ENCODE peak calls at places on chromosomes 12 and 14, in six cellular contexts. One of them, this sample, is unnamed.

GRCh38 chr14:51901475-51902024 is 41.1 kb downstream of the GNG2 start:
- DNase-seq in cardiac muscle cell: no peak
- DNase-seq in ovary: no peak
- DNase-seq in RWPE2: no peak
- DNase-seq in progenitor cell of endocrine pancreas: no peak
- DNase-seq in HCT116: no peak
- DNase-seq in this sample: no peak

GRCh38 chr12:57089259-57090245 is 638 bp downstream of the NAB2 start:
- DNase-seq in cardiac muscle cell: peak
- DNase-seq in ovary: peak
- DNase-seq in RWPE2: no peak
- DNase-seq in progenitor cell of endocrine pancreas: no peak
- DNase-seq in HCT116: no peak
- DNase-seq in this sample: no peak

GRCh38 chr12:103470664-103471063 is 25.1 kb downstream of the C12orf42 start:
- DNase-seq in cardiac muscle cell: no peak
- DNase-seq in ovary: no peak
- DNase-seq in RWPE2: no peak
- DNase-seq in progenitor cell of endocrine pancreas: no peak
- DNase-seq in HCT116: no peak
- DNase-seq in this sample: no peak

GRCh38 chr12:106840217-106840616 is 65.7 kb downstream of the RIC8B start:
- DNase-seq in cardiac muscle cell: peak
- DNase-seq in ovary: no peak
- DNase-seq in RWPE2: no peak
- DNase-seq in progenitor cell of endocrine pancreas: no peak
- DNase-seq in HCT116: no peak
- DNase-seq in this sample: no peak

GRCh38 chr12:132316497-132317232 is 12.7 kb downstream of the GALNT9 start:
- DNase-seq in cardiac muscle cell: no peak
- DNase-seq in ovary: no peak
- DNase-seq in RWPE2: peak
- DNase-seq in progenitor cell of endocrine pancreas: no peak
- DNase-seq in HCT116: no peak
- DNase-seq in this sample: no peak

GRCh38 chr12:28759334-28759733 is 389.7 kb upstream of the FAR2 start:
- DNase-seq in cardiac muscle cell: no peak
- DNase-seq in ovary: no peak
- DNase-seq in RWPE2: no peak
- DNase-seq in progenitor cell of endocrine pancreas: no peak
- DNase-seq in HCT116: no peak
- DNase-seq in this sample: no peak

GRCh38 chr14:29687071-29687765 is 240.4 kb downstream of the PRKD1 start:
- DNase-seq in cardiac muscle cell: no peak
- DNase-seq in ovary: peak
- DNase-seq in RWPE2: no peak
- DNase-seq in progenitor cell of endocrine pancreas: no peak
- DNase-seq in HCT116: no peak
- DNase-seq in this sample: no peak

GRCh38 chr14:35927727-35928126 is 101.6 kb downstream of the BRMS1L start:
- DNase-seq in cardiac muscle cell: no peak
- DNase-seq in ovary: no peak
- DNase-seq in RWPE2: no peak
- DNase-seq in progenitor cell of endocrine pancreas: no peak
- DNase-seq in HCT116: no peak
- DNase-seq in this sample: no peak

GRCh38 chr12:100651694-100652093 is 78.2 kb downstream of the GAS2L3 start:
- DNase-seq in cardiac muscle cell: no peak
- DNase-seq in ovary: no peak
- DNase-seq in RWPE2: no peak
- DNase-seq in progenitor cell of endocrine pancreas: no peak
- DNase-seq in HCT116: no peak
- DNase-seq in this sample: no peak

GRCh38 chr14:58275527-58276190 is 22.7 kb upstream of the ARID4A start:
- DNase-seq in cardiac muscle cell: no peak
- DNase-seq in ovary: no peak
- DNase-seq in RWPE2: no peak
- DNase-seq in progenitor cell of endocrine pancreas: no peak
- DNase-seq in HCT116: no peak
- DNase-seq in this sample: no peak

GRCh38 chr14:58270628-58271027 is 26.0 kb downstream of the PSMA3 start:
- DNase-seq in cardiac muscle cell: no peak
- DNase-seq in ovary: no peak
- DNase-seq in RWPE2: no peak
- DNase-seq in progenitor cell of endocrine pancreas: no peak
- DNase-seq in HCT116: no peak
- DNase-seq in this sample: no peak

GRCh38 chr14:58278177-58278576 is 20.2 kb upstream of the ARID4A start:
- DNase-seq in cardiac muscle cell: no peak
- DNase-seq in ovary: no peak
- DNase-seq in RWPE2: no peak
- DNase-seq in progenitor cell of endocrine pancreas: no peak
- DNase-seq in HCT116: no peak
- DNase-seq in this sample: no peak

GRCh38 chr14:58276208-58276607 is 22.1 kb upstream of the ARID4A start:
- DNase-seq in cardiac muscle cell: no peak
- DNase-seq in ovary: no peak
- DNase-seq in RWPE2: no peak
- DNase-seq in progenitor cell of endocrine pancreas: no peak
- DNase-seq in HCT116: no peak
- DNase-seq in this sample: no peak

DNA sequence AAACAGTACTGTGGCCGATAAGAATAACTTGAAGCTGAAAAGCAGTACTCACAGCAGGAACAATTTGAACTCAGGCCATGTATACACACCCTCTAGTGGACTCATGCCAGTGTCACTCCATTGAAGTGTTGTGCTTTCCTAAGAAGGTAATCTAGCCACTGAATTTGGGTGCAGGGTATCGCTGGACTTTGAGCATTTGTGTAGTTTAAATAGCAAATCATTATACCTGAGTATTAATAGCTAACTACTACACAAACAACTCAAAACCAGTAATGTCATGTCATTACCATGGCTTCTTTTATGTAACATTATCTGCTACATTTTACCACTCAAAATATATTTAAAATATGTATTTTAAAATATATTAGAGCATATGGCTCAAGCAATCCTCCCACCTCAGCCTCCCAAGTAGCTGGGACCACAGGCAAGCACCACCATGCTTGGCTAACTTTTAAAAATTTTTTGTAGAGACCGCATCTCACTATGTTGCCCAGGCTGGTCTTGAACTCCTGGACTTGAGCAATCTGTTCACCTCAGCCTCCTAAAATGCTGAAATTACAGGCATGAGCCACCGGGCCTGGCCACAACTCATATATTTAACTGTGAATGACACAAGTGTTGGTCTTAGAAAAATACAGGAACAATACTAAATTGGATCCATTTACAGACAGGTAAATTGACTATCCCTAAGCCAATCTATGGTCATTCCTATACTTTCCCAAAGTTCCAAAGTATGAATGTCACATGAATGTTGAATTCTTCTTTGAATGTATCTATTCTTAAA is 25.6 kb upstream of the ARID4A start:
- DNase-seq in cardiac muscle cell: no peak
- DNase-seq in ovary: no peak
- DNase-seq in RWPE2: no peak
- DNase-seq in progenitor cell of endocrine pancreas: no peak
- DNase-seq in HCT116: no peak
- DNase-seq in this sample: no peak
- TF ChIP-seq CTCF in cardiac muscle cell: no peak
- TF ChIP-seq CTCF in ovary: no peak
- TF ChIP-seq CTCF in RWPE2: peak
- TF ChIP-seq CTCF in progenitor cell of endocrine pancreas: peak
- TF ChIP-seq CTCF in HCT116: no peak
- TF ChIP-seq CTCF in this sample: peak

GRCh38 chr14:45678163-45678562 is 425.2 kb upstream of the MIS18BP1 start:
- DNase-seq in cardiac muscle cell: no peak
- DNase-seq in ovary: no peak
- DNase-seq in RWPE2: no peak
- DNase-seq in progenitor cell of endocrine pancreas: no peak
- DNase-seq in HCT116: no peak
- DNase-seq in this sample: no peak
- TF ChIP-seq CTCF in cardiac muscle cell: no peak
- TF ChIP-seq CTCF in ovary: no peak
- TF ChIP-seq CTCF in RWPE2: peak
- TF ChIP-seq CTCF in progenitor cell of endocrine pancreas: no peak
- TF ChIP-seq CTCF in HCT116: no peak
- TF ChIP-seq CTCF in this sample: peak

GRCh38 chr12:11026118-11026517 is 3.7 kb upstream of the TAS2R19 start:
- DNase-seq in cardiac muscle cell: no peak
- DNase-seq in ovary: no peak
- DNase-seq in RWPE2: no peak
- DNase-seq in progenitor cell of endocrine pancreas: no peak
- DNase-seq in HCT116: no peak
- DNase-seq in this sample: no peak
- TF ChIP-seq CTCF in cardiac muscle cell: peak
- TF ChIP-seq CTCF in ovary: no peak
- TF ChIP-seq CTCF in RWPE2: no peak
- TF ChIP-seq CTCF in progenitor cell of endocrine pancreas: no peak
- TF ChIP-seq CTCF in HCT116: no peak
- TF ChIP-seq CTCF in this sample: no peak

GRCh38 chr12:124964836-124965462 is 24.0 kb downstream of the DHX37 start:
- DNase-seq in cardiac muscle cell: no peak
- DNase-seq in ovary: no peak
- DNase-seq in RWPE2: no peak
- DNase-seq in progenitor cell of endocrine pancreas: no peak
- DNase-seq in HCT116: no peak
- DNase-seq in this sample: no peak
- TF ChIP-seq CTCF in cardiac muscle cell: no peak
- TF ChIP-seq CTCF in ovary: no peak
- TF ChIP-seq CTCF in RWPE2: no peak
- TF ChIP-seq CTCF in progenitor cell of endocrine pancreas: no peak
- TF ChIP-seq CTCF in HCT116: no peak
- TF ChIP-seq CTCF in this sample: no peak

GRCh38 chr12:13666806-13667205 is 314.6 kb downstream of the GRIN2B start:
- DNase-seq in cardiac muscle cell: peak
- DNase-seq in ovary: no peak
- DNase-seq in RWPE2: no peak
- DNase-seq in progenitor cell of endocrine pancreas: no peak
- DNase-seq in HCT116: no peak
- DNase-seq in this sample: no peak
- TF ChIP-seq CTCF in cardiac muscle cell: no peak
- TF ChIP-seq CTCF in ovary: no peak
- TF ChIP-seq CTCF in RWPE2: no peak
- TF ChIP-seq CTCF in progenitor cell of endocrine pancreas: peak
- TF ChIP-seq CTCF in HCT116: no peak
- TF ChIP-seq CTCF in this sample: peak

DNA sequence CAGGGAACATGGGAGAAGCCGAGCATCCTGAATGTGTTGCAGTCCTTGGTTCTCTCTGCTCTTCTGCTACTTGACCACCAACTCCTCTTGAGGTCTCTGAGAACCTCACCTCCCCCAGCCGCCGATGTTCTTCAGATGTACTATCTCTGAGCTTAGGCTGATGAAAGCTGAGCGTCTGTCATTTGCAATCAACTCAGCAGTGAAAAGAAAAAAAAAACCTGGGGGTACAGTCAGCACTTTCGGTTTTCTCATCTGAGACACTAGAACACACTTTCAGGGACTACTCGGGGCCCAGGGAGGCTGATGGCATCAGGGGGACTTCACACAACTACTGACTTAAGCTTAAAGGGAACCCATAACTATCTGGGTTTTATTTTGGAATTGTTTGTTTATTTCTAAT is 9.6 kb upstream of the FLVCR2 start:
- DNase-seq in cardiac muscle cell: no peak
- DNase-seq in ovary: no peak
- DNase-seq in RWPE2: no peak
- DNase-seq in progenitor cell of endocrine pancreas: no peak
- DNase-seq in HCT116: no peak
- DNase-seq in this sample: no peak
- TF ChIP-seq CTCF in cardiac muscle cell: no peak
- TF ChIP-seq CTCF in ovary: no peak
- TF ChIP-seq CTCF in RWPE2: no peak
- TF ChIP-seq CTCF in progenitor cell of endocrine pancreas: no peak
- TF ChIP-seq CTCF in HCT116: no peak
- TF ChIP-seq CTCF in this sample: no peak

DNA sequence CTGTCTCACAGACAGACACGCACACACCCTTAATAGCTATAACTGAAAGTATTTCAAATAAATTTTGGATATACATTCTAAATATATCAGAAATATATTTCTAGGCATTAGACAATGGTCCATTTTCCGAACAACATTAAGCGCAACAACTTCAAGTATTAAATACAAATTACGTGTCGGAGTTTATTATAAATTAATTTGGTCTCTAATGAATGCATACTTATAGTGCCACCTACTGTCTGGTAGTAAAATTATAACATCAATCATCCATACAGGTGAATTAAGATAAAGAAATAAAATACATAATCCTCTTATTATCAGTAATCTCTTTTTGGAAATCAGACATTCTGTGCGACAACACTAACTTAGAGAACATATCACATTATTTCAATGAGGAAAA is 27.2 kb upstream of the CMAS start:
- DNase-seq in cardiac muscle cell: no peak
- DNase-seq in ovary: no peak
- DNase-seq in RWPE2: no peak
- DNase-seq in progenitor cell of endocrine pancreas: no peak
- DNase-seq in HCT116: no peak
- DNase-seq in this sample: no peak
- TF ChIP-seq CTCF in cardiac muscle cell: peak
- TF ChIP-seq CTCF in ovary: peak
- TF ChIP-seq CTCF in RWPE2: peak
- TF ChIP-seq CTCF in progenitor cell of endocrine pancreas: peak
- TF ChIP-seq CTCF in HCT116: peak
- TF ChIP-seq CTCF in this sample: peak

DNA sequence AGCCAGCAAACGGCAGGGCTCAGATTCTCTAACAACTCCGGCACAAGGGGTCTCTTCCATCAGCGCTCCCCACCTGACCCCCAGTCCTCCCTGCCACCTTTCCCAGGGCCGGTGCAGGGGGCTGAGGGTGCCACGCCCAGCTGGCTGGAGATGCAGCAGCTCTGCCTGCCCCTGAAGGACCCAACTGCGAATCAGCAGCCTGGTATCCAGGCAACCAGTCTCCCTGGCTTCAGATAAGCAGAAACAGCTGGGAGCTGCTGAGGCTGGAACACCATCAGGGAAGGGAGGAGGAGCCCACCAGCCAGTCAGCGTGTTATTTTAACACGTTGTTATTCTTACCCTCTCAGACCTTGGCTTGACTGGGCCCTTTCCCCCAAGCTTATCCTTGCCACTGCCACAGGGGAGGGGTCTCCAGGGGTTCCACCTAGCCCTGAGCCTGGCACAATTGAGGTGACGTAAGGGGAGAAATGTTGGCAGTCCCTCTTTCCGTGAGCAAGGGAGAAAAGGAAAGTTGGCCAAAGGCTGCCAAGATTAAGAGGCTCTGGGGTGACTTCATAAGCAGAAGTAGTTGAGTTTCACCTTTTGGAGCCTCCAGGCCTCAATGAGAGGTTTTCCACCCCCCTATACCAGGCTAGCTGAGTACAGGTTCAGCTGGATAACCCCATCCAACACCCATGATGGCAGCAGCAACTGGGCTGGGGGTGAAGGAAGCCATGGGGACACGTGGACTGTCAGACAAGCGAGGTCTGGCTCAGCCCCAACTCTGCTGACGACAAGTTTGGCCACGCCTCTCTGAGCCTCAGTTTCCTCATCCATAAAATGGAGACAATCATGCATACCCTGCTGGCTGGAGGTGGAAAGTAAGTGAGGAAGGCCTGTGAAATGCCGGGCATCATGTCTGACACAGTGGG is 91.1 kb downstream of the IRF2BPL start:
- DNase-seq in cardiac muscle cell: peak
- DNase-seq in ovary: peak
- DNase-seq in RWPE2: no peak
- DNase-seq in progenitor cell of endocrine pancreas: no peak
- DNase-seq in HCT116: no peak
- DNase-seq in this sample: no peak
- TF ChIP-seq CTCF in cardiac muscle cell: no peak
- TF ChIP-seq CTCF in ovary: no peak
- TF ChIP-seq CTCF in RWPE2: no peak
- TF ChIP-seq CTCF in progenitor cell of endocrine pancreas: no peak
- TF ChIP-seq CTCF in HCT116: no peak
- TF ChIP-seq CTCF in this sample: peak

This sample was measured in chondrocyte.